ENCODE peak calls at places on chromosome 1, in four cellular contexts. A, W, U and L are unnamed samples.
A peak's percentile ranks its signal among the peaks of the same experiment; 100 is the strongest.

GRCh38 chr1:154860154-154860870 is 9.8 kb downstream of the KCNN3 start:
- DNase-seq in A (no peak), W (no peak), U (no peak), L (no peak)

GRCh38 chr1:151760597-151761385 is 2.5 kb downstream of the MRPL9 start:
- DNase-seq in U (no peak), W (no peak), A (no peak), L (no peak)

GRCh38 chr1:199512037-199512710 is 515.3 kb upstream of the NR5A2 start:
- DNase-seq in W (no peak), A (no peak), U (no peak), L (no peak)

GRCh38 chr1:241531195-241532172 is 694 bp upstream of the KMO start:
- DNase-seq in U (peak; percentile 71), W (peak; percentile 63), A (peak; percentile 32), L (peak; percentile 76)

GRCh38 chr1:167881786-167882185 is 32.1 kb downstream of the ADCY10 start:
- DNase-seq in A (no peak), U (peak; percentile 10), W (no peak), L (no peak)

GRCh38 chr1:117606608-117607261 is 887 bp downstream of the TENT5C start:
- DNase-seq in W (no peak), A (peak; percentile 48), U (no peak), L (no peak)

GRCh38 chr1:43367026-43367903 is 546 bp downstream of the ELOVL1 start:
- DNase-seq in W (peak; percentile 46), U (no peak), A (peak; percentile 90), L (no peak)

GRCh38 chr1:40948741-40949528 is 30.6 kb upstream of the CTPS1 start:
- DNase-seq in U (peak; percentile 77), A (peak; percentile 69), W (peak; percentile 70), L (peak; percentile 64)

GRCh38 chr1:169873582-169874200 is 20.0 kb downstream of the SCYL3 start:
- DNase-seq in W (no peak), A (no peak), U (no peak), L (no peak)

GRCh38 chr1:205493241-205494085 is 11.0 kb upstream of the CDK18 start:
- DNase-seq in U (peak; percentile 41), W (no peak), A (no peak), L (no peak)

GRCh38 chr1:203120325-203121138 is 7.0 kb upstream of the ADORA1 start:
- DNase-seq in A (no peak), W (no peak), U (no peak), L (no peak)

GRCh38 chr1:192516776-192517297 is 58.7 kb upstream of the RGS1 start:
- DNase-seq in A (no peak), W (no peak), U (no peak), L (no peak)

GRCh38 chr1:197595244-197595904 is 179.9 kb downstream of the DENND1B start:
- DNase-seq in U (no peak), W (no peak), A (no peak), L (no peak)

GRCh38 chr1:39370602-39371001 is 120.8 kb upstream of the BMP8A start:
- DNase-seq in W (no peak), A (no peak), U (no peak), L (no peak)

DNA sequence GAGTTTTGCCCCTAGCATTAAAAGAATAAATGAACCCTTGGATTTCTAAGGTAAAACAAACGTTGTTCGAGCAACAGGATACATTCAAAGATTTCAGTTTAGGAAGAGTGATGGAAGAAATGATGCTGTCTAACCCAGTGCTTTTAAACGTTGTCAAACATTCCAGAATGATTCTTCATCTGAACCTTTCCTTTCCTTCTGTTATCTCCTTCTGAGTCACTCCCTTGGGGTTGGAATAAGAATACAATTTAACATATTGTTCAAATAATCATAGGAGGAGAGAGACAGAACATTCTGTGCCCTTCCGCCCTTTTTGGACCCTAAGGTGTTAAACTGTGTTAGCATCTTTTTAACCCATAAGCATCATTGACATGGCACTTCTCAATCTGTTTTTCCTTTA is 61.1 kb upstream of the RCOR3 start:
- DNase-seq in A (no peak), W (no peak), U (no peak), L (no peak)
- TF ChIP-seq TCF7L2 in A (no peak), W (no peak), U (no peak), L (no peak)

DNA sequence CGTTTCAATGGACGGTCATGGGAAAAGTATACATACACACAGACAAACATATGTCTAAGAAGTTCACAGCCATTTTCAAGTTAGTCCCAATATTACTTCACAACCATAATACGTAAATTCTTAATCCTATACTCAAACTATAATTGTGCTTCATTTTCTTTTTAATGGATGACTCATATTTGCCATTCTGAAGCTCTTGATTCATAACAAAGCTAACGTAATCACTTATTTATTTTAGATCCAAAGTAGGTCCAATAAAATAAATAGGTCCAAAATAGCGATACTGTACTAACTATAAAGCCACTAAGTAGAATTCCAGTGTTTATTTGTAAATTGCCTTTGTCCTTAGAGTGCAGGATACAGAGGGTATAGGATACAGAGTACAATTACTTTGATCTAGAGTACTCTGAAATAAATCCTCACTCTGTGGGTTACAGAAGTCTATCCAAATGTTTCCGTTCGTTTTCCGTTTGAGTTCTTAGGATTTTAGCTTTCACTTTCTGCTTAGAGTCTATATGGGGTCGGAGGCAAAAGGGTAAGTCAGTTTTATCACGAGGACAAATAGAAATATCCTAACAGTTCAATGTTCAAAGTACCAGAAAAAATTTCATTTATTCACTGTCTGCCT is 8.8 kb upstream of the C1orf115 start:
- DNase-seq in W (no peak), U (no peak), A (no peak), L (no peak)
- TF ChIP-seq SIN3A in W (no peak), U (no peak), A (no peak), L (no peak)

GRCh38 chr1:2606004-2606805 is 19.6 kb downstream of the PRXL2B start:
- DNase-seq in A (no peak), U (no peak), W (no peak), L (no peak)
- TF ChIP-seq TCF7L2 in A (no peak), U (no peak), W (no peak), L (no peak)

DNA sequence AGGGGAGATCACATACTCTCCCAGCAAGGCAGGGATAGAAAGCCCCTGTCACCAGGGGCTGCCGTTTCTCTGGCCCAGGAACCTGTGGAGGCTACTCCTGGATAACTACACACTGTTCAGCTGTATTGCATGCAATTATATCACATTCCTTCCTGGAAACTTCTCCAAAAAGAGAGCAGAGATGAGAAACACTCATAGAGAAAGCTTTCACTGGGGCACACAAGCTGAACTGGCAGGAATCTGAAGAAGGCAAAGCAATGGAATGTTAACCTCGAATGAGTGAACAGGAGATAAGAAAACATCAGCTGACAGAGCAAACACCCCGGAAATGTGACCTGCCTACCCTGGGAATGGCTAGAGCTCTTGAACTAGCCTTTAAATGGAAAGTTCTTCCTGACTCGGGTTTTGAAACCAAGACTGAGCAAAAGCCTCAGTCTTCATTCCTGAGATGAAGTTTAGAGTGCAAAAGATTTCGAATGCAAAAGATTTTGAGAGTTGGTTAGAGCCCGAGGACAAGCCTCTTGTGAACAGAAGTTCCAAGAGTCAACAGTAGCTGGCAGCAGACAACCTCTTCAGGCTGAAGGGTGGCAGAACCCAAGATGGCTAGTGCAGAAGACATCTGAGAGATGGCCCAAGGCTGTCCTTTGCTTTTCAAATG is 32.3 kb downstream of the CCN1 start:
- DNase-seq in W (no peak), U (peak; percentile 85), A (peak; percentile 29), L (peak; percentile 71)
- TF ChIP-seq SIN3A in W (no peak), U (no peak), A (no peak), L (no peak)

DNA sequence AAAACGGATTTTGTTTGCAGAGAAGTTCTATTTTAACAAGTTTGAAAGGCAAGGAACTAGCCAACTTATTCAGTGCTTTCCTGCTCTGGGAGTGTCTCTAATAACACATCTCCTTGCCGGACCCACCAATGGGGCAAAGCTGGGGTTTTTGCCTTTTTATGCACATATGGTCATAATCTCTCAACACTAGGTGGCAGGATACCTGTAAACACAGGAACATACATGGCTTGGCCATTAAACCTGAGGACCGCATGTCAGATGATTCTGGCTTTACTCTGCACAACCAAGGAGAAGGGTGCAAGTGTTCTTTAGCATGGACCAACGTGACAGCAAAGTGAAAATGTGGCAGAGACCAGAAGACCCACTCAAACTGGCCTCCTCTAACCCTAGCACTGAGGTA is 4.9 kb downstream of the TMEM9 start:
- DNase-seq in W (peak; percentile 35), U (peak; percentile 59), A (peak; percentile 66), L (no peak)
- TF ChIP-seq TCF7L2 in W (no peak), U (no peak), A (no peak), L (no peak)

GRCh38 chr1:172206256-172206655 is 214.2 kb upstream of the C1orf105 start:
- DNase-seq in U (no peak), W (no peak), A (no peak), L (no peak)
- TF ChIP-seq SIN3A in U (no peak), W (no peak), A (no peak), L (no peak)